ENCODE peak calls at places on chromosomes 3 and 15, in four cellular contexts. Q is heart left ventricle, U is ascending aorta, L is tibial artery. I is an unnamed sample. For H3K4me1, the result is how much of the 10 kb centered on the place peaks cover.

GRCh38 chr3:53155763-53156162 is 5.2 kb upstream of the PRKCD start:
- DNase-seq in Q (no peak), U (no peak), L (no peak), I (no peak)

GRCh38 chr3:38521391-38521987 is 25.3 kb downstream of the EXOG start:
- DNase-seq in Q (no peak), U (no peak), L (no peak), I (peak)

GRCh38 chr3:134406331-134407246 is 32.3 kb upstream of the AMOTL2 start:
- DNase-seq in Q (peak), U (no peak), L (no peak), I (peak)

GRCh38 chr15:85607141-85607806 is 187.5 kb downstream of the KLHL25 start:
- DNase-seq in Q (no peak), U (no peak), L (no peak), I (no peak)

GRCh38 chr3:80677796-80678195 is 910.0 kb upstream of the ROBO1 start:
- DNase-seq in Q (no peak), U (no peak), L (no peak), I (peak)

GRCh38 chr3:128297401-128298138 is 144.3 kb downstream of the EEFSEC start:
- DNase-seq in Q (no peak), U (no peak), L (no peak), I (no peak)

GRCh38 chr15:71975816-71976150 is 142.2 kb downstream of the MYO9A start:
- DNase-seq in Q (no peak), U (no peak), L (no peak), I (no peak)

GRCh38 chr15:91821458-91821857 is 32.0 kb upstream of the SLCO3A1 start:
- DNase-seq in Q (no peak), U (no peak), L (no peak), I (no peak)

GRCh38 chr3:30294241-30294667 is 312.1 kb upstream of the TGFBR2 start:
- DNase-seq in Q (no peak), U (no peak), L (no peak), I (no peak)

GRCh38 chr3:127121221-127121647 is 71.7 kb upstream of the PRR23E start:
- DNase-seq in Q (no peak), U (no peak), L (peak), I (no peak)

GRCh38 chr3:69013256-69014021 is at the start of gene EOGT:
- DNase-seq in Q (peak), U (peak), L (peak), I (peak)

GRCh38 chr3:109023656-109024254 is 70.1 kb upstream of the GUCA1C start:
- DNase-seq in Q (peak), U (no peak), L (no peak), I (peak)

GRCh38 chr15:94083467-94083991 is 147.8 kb upstream of the MCTP2 start:
- DNase-seq in Q (no peak), U (no peak), L (no peak), I (no peak)

GRCh38 chr3:78507196-78507984 is 1260.4 kb downstream of the ROBO1 start:
- DNase-seq in Q (no peak), U (no peak), L (no peak), I (peak)

GRCh38 chr3:9930804-9931418 is 2.7 kb upstream of the CRELD1 start:
- DNase-seq in Q (no peak), U (no peak), L (no peak), I (no peak)

GRCh38 chr3:123388050-123388449 is 60.8 kb downstream of the ADCY5 start:
- DNase-seq in Q (no peak), U (no peak), L (no peak), I (no peak)

GRCh38 chr3:17431004-17431403 is 311.4 kb downstream of the TBC1D5 start:
- DNase-seq in Q (no peak), U (no peak), L (no peak), I (no peak)

GRCh38 chr15:68057758-68058157 is 3.6 kb downstream of the PIAS1 start:
- DNase-seq in Q (no peak), U (no peak), L (no peak), I (no peak)
- H3K4me1 ChIP-seq in Q (under half), U (under half), L (under half), I (under half)

DNA sequence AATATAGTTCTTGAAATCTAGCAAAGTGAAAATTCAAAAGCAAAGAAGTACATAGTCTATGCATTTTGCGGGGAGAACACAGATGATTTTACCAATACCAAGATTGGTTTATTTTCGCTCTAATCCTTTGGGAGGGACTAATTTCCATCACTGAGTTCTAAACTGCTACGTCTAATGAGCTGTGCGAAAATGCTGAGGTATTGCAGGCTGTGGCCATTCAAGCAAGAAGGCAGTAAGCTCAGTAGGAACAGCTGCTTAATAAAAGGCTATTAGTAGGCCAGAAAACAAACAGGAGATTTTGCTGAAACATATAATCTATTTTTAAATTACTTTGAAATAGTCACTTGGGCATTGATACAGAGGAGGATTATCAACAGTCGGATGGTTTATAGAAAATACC is 379.0 kb downstream of the CNTN4 start:
- DNase-seq in Q (no peak), U (no peak), L (no peak), I (no peak)
- H3K4me3 ChIP-seq in Q (no peak), U (no peak), L (no peak), I (no peak)

DNA sequence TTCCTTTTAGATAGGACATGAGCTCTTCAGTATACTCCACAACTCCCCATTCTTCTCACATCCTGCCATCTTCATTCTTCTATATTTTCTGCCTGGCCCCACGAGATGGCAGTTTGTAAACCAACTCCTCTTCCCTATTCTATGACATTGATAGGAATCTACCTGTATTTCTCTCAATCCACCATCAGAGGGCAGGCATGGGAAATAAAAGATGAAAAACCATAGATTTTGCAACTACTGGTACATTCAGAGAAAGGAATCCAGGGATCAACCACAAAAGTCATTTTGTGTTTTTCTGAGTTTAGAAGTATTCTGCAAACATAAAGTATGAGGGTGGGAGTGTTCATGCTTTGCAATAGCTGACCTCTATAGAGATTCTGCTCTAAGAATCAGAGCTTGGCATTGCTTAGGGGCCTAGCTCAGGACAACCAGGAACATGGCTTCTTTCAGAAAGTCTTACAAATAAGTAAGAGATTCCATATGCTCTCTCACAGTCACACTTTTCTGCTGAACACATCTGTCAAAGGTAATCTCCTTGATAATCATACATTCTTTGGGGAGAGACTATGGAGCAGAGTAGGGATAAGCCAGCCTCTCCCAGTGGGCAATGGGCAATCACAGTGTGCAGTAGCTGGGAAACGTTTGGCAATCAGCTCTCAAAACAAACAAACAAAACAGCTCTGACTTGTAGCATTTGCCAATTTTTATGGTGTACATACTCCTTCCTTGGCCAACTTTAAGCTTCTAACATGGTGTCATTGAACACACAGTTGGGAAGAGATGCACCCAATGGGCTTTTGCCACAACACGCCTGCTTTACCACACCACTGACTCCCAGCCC is 43.1 kb upstream of the SLC25A36 start:
- DNase-seq in Q (no peak), U (no peak), L (no peak), I (peak)
- TF ChIP-seq CTCF in Q (peak), U (peak), L (peak), I (peak)

GRCh38 chr3:63442918-63443317 is 164.8 kb downstream of the SYNPR start:
- DNase-seq in Q (no peak), U (no peak), L (no peak), I (no peak)

GRCh38 chr3:63441262-63441661 is 163.2 kb downstream of the SYNPR start:
- DNase-seq in Q (no peak), U (no peak), L (no peak), I (no peak)

GRCh38 chr3:63437858-63438257 is 159.8 kb downstream of the SYNPR start:
- DNase-seq in Q (no peak), U (no peak), L (no peak), I (no peak)
- H3K4me1 ChIP-seq in Q (under half), U (under half), L (under half), I (under half)

DNA sequence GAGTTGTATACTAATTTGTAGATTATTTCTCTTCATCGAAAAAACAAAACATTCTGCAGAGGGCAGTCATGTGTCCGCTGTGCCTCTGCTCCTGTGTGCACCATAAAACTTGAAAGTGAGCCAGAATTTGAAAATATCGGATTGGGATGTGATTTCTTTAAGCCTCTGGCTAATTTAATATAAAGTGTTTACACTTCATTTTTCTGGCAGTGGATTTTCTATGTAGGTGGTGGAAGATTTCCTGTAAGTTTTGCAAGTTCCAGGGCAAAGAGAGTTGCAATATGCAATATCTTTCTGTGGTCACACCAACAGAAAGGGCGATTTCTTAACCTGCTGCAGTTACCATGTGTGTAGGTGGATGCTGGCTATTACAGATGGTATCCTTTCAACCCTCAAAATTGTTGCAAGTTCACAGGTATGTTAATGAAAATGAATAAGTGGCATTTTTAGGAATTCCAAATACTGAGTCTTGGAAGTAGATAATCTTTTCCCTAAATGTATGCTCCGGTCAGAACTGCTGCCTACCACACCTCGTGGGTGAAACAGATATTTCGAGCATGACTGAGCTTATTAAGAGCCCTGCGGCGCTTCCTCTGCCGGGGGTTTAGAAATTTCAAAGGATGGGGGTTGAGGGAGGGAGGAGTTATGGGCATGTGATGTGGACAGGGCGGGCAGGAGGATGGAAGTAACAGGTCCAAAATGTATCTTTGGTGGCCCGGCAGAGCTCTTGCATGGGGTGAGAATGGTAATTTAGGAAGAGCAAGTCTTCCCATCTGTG is 134.0 kb downstream of the PGPEP1L start:
- DNase-seq in Q (no peak), U (no peak), L (no peak), I (peak)
- H3K4me3 ChIP-seq in Q (no peak), U (no peak), L (peak), I (peak)

DNA sequence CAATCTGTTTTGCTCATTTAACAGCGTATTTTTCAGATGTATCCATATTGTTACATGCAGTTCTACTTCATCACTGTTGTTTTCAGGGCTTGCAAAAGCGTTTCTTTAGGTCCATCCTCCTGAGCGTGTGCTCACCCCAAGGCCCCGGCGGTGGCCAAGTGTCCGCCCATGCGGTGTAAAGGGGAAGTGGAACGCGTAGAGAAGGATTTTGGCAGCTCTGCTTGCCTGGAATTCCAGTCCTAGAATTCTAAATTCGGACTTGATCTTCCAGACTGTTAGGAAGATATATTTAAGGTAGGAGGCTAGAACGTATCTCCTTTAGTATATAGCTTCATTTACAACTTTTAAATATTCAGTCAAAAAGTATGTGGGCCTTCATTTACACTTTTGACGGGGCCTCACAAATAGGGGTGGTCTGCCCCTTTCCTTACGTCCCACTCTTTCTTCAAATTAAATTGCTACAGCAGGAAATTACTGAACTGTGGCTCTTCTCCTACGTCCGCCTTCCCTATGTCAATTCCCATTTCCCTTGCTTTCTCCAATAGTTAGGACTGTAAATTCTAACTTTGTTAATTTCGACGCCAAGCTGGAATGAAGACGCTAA is 609 bp upstream of the TBC1D23 start:
- DNase-seq in Q (peak), U (no peak), L (peak), I (peak)
- TF ChIP-seq CTCF in Q (no peak), U (no peak), L (peak), I (no peak)

DNA sequence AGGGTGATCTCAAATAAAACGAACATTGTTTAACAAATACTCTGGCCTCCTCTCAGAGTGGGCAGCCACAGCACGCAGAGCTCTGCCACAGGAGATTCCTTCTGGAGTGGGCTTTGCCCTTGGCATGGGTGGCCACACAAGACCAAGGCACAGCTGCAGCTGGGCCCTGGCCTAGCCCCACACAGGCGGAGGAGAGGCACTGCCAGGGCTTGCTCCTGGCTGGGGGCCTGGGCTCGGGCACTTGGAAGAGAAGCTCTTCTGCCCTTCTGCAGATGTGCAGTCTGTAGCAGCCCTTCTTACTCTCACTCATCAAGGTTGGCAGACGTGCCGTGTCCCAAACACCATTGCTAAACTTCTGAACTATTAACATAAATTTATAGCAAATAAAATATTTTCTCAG is 67.2 kb downstream of the CRTC3 start:
- DNase-seq in Q (no peak), U (no peak), L (no peak), I (no peak)
- H3K4me1 ChIP-seq in Q (under half), U (under half), L (under half), I (under half)

GRCh38 chr15:63041982-63042878 is at the start of gene TPM1:
- DNase-seq in Q (peak), U (peak), L (peak), I (peak)
- H3K4me3 ChIP-seq in Q (peak), U (peak), L (peak), I (peak)

DNA sequence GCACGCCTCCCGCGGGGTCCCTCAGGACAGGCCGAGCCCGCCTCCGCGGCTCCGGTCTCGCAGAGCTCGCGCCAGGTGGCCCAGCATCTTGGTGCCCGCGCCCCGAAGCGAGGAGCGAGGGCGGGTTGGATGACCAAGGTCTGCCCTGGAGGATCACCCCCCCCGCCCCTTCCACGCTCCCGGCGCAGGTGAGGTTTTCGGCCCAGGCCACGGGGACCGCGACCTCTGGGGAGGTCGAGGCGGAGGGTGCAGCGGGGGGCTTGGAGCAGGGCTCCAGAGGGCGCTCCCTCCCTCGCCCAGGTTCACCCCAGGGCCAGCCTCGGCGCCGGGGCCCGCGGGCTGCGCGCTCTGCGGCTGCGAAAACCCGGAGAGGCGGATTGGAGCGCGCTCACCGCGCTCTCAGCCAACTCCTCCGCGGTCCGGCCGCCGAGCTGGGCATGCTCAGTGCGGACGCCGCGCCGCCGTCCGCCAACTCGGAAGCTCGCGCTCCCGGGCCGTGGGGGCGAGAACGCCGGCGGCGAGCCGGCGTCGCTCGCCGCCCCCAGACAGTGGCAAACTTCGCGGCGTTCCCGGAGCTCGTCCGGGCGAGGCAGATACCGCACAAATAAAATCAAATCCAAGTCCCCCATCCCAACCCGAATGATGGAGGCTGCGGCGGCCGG is at the start of gene MED12L:
- DNase-seq in Q (peak), U (no peak), L (peak), I (peak)
- TF ChIP-seq CTCF in Q (no peak), U (no peak), L (no peak), I (peak)

DNA sequence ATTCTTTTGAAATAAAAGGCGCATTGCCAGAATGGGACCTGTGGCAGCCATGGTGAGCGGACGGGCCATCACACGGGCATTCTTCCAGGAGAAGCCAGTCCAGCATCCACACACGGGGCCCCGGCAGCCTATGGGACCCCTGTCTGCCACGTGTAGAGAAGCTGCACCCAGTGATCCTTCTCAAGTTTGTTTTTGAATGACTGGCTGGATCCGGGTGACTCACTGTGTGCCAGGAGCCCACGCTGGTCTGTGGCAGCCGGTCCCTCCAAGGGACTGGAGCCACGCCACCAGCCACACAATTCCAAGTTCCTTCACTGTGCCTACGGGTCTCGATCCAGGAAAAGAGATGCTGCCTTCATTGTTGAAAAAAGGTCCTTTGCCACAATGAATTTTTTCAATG is 58.1 kb downstream of the ATP10A start:
- DNase-seq in Q (no peak), U (no peak), L (peak), I (no peak)
- H3K4me1 ChIP-seq in Q (under half), U (under half), L (under half), I (under half)

I was measured in BE2C.